ENCODE peak calls at places on chromosome 13, in four cellular contexts. J is osteoblast; K is PC-3; G is CD4-positive, alpha-beta T cell. S is an unnamed sample.

GRCh38 chr13:111046590-111047141 is 68.4 kb upstream of the ARHGEF7 start:
- DNase-seq in K (no peak), G (no peak), J (no peak), S (no peak)

GRCh38 chr13:59176775-59177174 is 987.0 kb downstream of the DIAPH3 start:
- DNase-seq in J (no peak), G (no peak), K (peak), S (no peak)

GRCh38 chr13:79477968-79478367 is 3.0 kb upstream of the NDFIP2 start:
- DNase-seq in J (no peak), G (no peak), K (no peak), S (no peak)

GRCh38 chr13:111876506-111876905 is 190.4 kb upstream of the SOX1 start:
- DNase-seq in G (no peak), K (no peak), J (peak), S (peak)

GRCh38 chr13:20414475-20415287 is 111.0 kb downstream of the CRYL1 start:
- DNase-seq in J (peak), G (no peak), K (no peak), S (peak)

GRCh38 chr13:107866007-107866665 is 349.2 kb downstream of the LIG4 start:
- DNase-seq in J (peak), K (peak), G (no peak), S (no peak)

GRCh38 chr13:21037656-21038055 is 23.7 kb downstream of the LATS2 start:
- DNase-seq in G (no peak), J (no peak), K (no peak), S (no peak)

GRCh38 chr13:53045110-53045509 is 16.5 kb downstream of the OLFM4 start:
- DNase-seq in K (no peak), J (no peak), G (no peak), S (no peak)

GRCh38 chr13:95317037-95317989 is 16.1 kb upstream of the ABCC4 start:
- DNase-seq in J (no peak), G (no peak), K (no peak), S (no peak)

GRCh38 chr13:61727714-61728275 is 312.1 kb upstream of the PCDH20 start:
- DNase-seq in G (no peak), J (no peak), K (peak), S (no peak)

GRCh38 chr13:111469916-111470506 is 149.6 kb downstream of the TEX29 start:
- DNase-seq in K (no peak), G (no peak), J (peak), S (no peak)

GRCh38 chr13:76148926-76149325 is 512.8 kb downstream of the LMO7 start:
- DNase-seq in J (peak), K (peak), G (no peak), S (no peak)
- TF ChIP-seq CTCF in J (no peak), K (no peak), G (no peak), S (no peak)

DNA sequence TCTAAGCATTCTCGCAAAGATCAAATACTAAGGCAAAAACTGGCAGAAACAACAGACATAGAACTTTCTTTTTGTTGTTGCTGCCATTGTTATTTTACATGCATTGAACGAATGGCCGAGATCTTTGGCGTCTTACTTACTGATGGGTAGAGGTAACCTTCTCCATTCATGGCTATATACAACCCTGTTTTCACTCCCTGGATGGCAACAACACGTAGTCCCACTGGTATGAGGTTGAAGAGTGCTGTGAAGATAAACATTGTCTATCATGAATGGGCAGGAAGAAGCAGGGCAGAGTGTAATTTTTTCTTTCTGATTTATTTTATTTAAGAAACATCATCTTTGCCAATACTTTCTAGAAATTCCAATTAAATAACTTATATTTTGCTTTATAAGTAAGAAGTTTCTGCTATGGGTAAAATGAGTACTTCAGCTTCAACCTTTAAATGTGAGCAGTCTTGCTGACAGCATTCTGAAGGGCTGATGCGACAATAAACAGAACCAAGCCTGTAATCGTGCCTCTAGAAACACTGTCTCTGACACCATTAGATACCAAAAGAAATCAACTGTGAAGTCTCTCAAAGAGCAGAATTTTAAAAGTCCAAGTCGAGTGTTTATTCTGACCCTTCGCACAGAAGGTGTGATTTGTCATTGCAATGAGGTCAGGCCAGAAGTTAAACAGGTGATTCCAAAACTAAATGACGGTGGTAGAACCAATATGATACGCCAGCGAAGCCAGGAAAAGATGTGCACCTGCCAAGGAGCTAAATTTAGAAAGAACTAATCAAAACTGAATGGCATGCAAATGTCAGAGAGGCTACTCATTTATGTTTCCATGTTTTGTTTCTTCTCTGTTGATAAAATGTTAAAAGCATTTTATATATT is 416.4 kb downstream of the ITGBL1 start:
- DNase-seq in J (no peak), K (no peak), G (no peak), S (no peak)
- TF ChIP-seq CTCF in J (no peak), K (no peak), G (no peak), S (no peak)

GRCh38 chr13:41059896-41060722 is 1.2 kb upstream of the WBP4 start:
- DNase-seq in K (peak), G (peak), J (peak), S (peak)
- TF ChIP-seq CTCF in K (peak), G (no peak), J (peak), S (no peak)

DNA sequence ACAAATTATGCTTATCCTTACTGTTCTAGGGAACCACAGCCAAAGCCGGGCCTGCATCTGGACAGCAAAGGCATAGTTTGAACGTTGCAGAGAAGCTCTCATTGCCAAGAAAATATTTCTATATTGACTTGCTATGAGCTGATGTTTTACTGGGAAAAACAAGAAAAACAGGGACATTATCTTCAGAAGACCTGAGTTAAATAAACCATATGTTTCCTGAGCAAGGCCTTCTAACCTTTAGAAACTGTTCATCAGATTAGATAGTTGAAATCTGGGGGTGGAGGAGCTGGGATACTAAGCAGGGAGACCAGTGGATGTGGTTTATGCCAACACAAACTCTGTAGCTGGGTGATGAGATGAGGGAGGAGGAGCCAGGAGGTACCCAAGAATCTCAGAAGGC is 55.0 kb downstream of the EFNB2 start:
- DNase-seq in G (no peak), K (no peak), J (no peak), S (no peak)
- TF ChIP-seq CTCF in G (no peak), K (no peak), J (no peak), S (no peak)

GRCh38 chr13:67303661-67304333 is 73.7 kb upstream of the PCDH9 start:
- DNase-seq in J (no peak), K (peak), G (no peak), S (no peak)

GRCh38 chr13:67308004-67308772 is 78.1 kb upstream of the PCDH9 start:
- DNase-seq in J (no peak), G (no peak), K (peak), S (no peak)
- TF ChIP-seq CTCF in J (no peak), G (no peak), K (no peak), S (no peak)

GRCh38 chr13:29924482-29924884 is 74.1 kb upstream of the UBL3 start:
- DNase-seq in J (peak), G (no peak), K (peak), S (no peak)
- TF ChIP-seq CTCF in J (peak), G (no peak), K (no peak), S (no peak)

GRCh38 chr13:99960663-99961440 is 10.7 kb downstream of the ZIC5 start:
- DNase-seq in J (peak), G (no peak), K (no peak), S (no peak)

GRCh38 chr13:99963832-99964339 is 7.7 kb downstream of the ZIC5 start:
- DNase-seq in J (no peak), G (no peak), K (no peak), S (no peak)

GRCh38 chr13:99962242-99962641 is 9.3 kb downstream of the ZIC5 start:
- DNase-seq in G (no peak), K (no peak), J (no peak), S (no peak)

GRCh38 chr13:99959538-99960230 is 11.9 kb downstream of the ZIC5 start:
- DNase-seq in K (no peak), G (no peak), J (peak), S (no peak)

GRCh38 chr13:99961634-99962033 is 9.9 kb downstream of the ZIC5 start:
- DNase-seq in J (no peak), G (no peak), K (no peak), S (no peak)
- TF ChIP-seq CTCF in J (no peak), G (no peak), K (no peak), S (no peak)

GRCh38 chr13:46183018-46183940 is 1.3 kb upstream of the LCP1 start:
- DNase-seq in K (no peak), J (no peak), G (no peak), S (no peak)

GRCh38 chr13:46185634-46186033 is 3.7 kb upstream of the LCP1 start:
- DNase-seq in J (no peak), G (no peak), K (no peak), S (no peak)

GRCh38 chr13:46181799-46182490 is at the start of gene LCP1:
- DNase-seq in G (peak), K (peak), J (no peak), S (no peak)

GRCh38 chr13:46182491-46182877 is 507 bp upstream of the LCP1 start:
- DNase-seq in K (peak), G (no peak), J (no peak), S (no peak)

DNA sequence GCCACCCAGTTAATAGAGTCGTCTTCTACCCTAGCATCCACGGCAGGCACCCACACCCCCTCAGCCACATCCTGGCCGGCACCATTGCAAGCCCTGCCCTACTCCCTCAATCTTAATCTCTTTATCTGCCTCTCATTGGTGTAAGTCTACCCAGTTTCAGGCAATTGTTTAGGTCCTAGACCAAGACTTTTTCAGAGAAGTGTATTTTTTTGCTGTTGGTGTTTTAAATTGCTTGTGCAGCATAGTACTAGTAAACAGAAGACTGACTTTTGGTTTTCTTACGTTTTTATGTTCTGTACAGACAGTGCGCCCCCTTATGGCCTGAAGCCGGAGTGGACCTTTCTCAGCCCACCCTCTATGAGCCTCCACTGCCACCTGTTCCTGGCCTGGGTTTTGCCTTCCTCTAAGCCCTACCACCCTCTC is 2.3 kb upstream of the LCP1 start:
- DNase-seq in J (no peak), G (peak), K (peak), S (peak)
- TF ChIP-seq CTCF in J (peak), G (peak), K (peak), S (no peak)

S was measured in lower leg skin.